ENCODE peak calls at places on chromosomes 5 and 9, in seven cellular contexts. H is MM.1S; K is endodermal cell; D is activated CD8-positive, alpha-beta T cell treated with anti-CD3 and anti-CD28 coated beads for 36 hours; G is IMR-90; M is HL-60; C is HepG2. B is an unnamed sample.

GRCh38 chr5:29143266-29143665 is 2050.2 kb upstream of the CDH6 start:
- DNase-seq in G (no peak), K (no peak), C (no peak), D (no peak), M (no peak), H (no peak), B (no peak)

GRCh38 chr5:32017638-32018429 is 156.3 kb downstream of the GOLPH3 start:
- DNase-seq in H (no peak), M (no peak), D (no peak), C (no peak), K (no peak), G (no peak), B (no peak)

GRCh38 chr5:24642022-24642421 is 2.8 kb downstream of the CDH10 start:
- DNase-seq in G (peak; percentile 0), D (no peak), H (peak; percentile 33), C (peak; percentile 16), K (peak; percentile 54), M (no peak), B (no peak)

GRCh38 chr5:134611515-134611914 is 21.1 kb downstream of the SAR1B start:
- DNase-seq in M (no peak), K (no peak), H (no peak), D (no peak), C (no peak), G (no peak), B (no peak)

GRCh38 chr5:15013654-15014463 is 142.3 kb upstream of the ANKH start:
- DNase-seq in C (peak; percentile 75), M (peak; percentile 1), K (no peak), H (peak; percentile 43), G (peak; percentile 80), D (no peak), B (peak; percentile 34)

GRCh38 chr5:142283304-142283703 is 41.5 kb downstream of the SPRY4 start:
- DNase-seq in H (no peak), K (no peak), D (no peak), G (no peak), M (no peak), C (no peak), B (no peak)

GRCh38 chr5:59102437-59102836 is 519.6 kb downstream of the RAB3C start:
- DNase-seq in M (no peak), C (no peak), K (no peak), D (peak; percentile 21), G (no peak), H (no peak), B (no peak)

GRCh38 chr5:57327934-57328333 is 154.1 kb downstream of the GPBP1 start:
- DNase-seq in H (no peak), C (peak; percentile 21), M (no peak), D (peak; percentile 7), K (no peak), G (peak; percentile 33), B (no peak)

GRCh38 chr5:3599283-3600105 is 3.9 kb downstream of the IRX1 start:
- DNase-seq in C (no peak), M (no peak), G (no peak), D (no peak), H (no peak), K (peak; percentile 89), B (peak; percentile 24)

GRCh38 chr5:42592401-42592800 is 164.2 kb upstream of the CCDC152 start:
- DNase-seq in H (no peak), G (no peak), M (no peak), K (no peak), C (no peak), D (no peak), B (no peak)

GRCh38 chr5:6914336-6914735 is 201.1 kb downstream of the TENT4A start:
- DNase-seq in M (no peak), G (no peak), K (no peak), C (no peak), D (no peak), H (no peak), B (no peak)

GRCh38 chr5:68918306-68918705 is 175.5 kb upstream of the SLC30A5 start:
- DNase-seq in D (no peak), K (no peak), M (no peak), C (no peak), H (no peak), G (no peak), B (no peak)

GRCh38 chr9:137299938-137300337 is 2.1 kb downstream of the NRARP start:
- DNase-seq in M (no peak), K (peak; percentile 73), G (no peak), H (no peak), D (no peak), C (no peak), B (no peak)

GRCh38 chr5:9431496-9432258 is 114.2 kb downstream of the SEMA5A start:
- DNase-seq in D (no peak), M (no peak), H (peak; percentile 38), C (no peak), G (peak; percentile 81), K (no peak), B (no peak)

GRCh38 chr5:141402553-141403328 is at the start of gene PCDHGA9:
- DNase-seq in C (no peak), H (peak; percentile 23), G (peak; percentile 40), K (peak; percentile 46), D (peak; percentile 42), M (no peak), B (peak; percentile 68)

GRCh38 chr9:137198051-137198747 is 2.3 kb downstream of the TPRN start:
- DNase-seq in D (no peak), G (no peak), C (no peak), K (no peak), H (no peak), M (no peak), B (no peak)

GRCh38 chr5:176608937-176609723 is 826 bp downstream of the GPRIN1 start:
- DNase-seq in M (no peak), C (no peak), H (no peak), K (no peak), D (no peak), G (no peak), B (no peak)

GRCh38 chr5:176609724-176610429 is at the start of gene GPRIN1:
- DNase-seq in G (peak; percentile 36), D (peak; percentile 42), C (peak; percentile 24), M (peak; percentile 21), K (peak; percentile 91), H (peak; percentile 74), B (peak; percentile 98)

GRCh38 chr5:176611435-176611834 is 1.5 kb upstream of the GPRIN1 start:
- DNase-seq in C (peak; percentile 49), K (peak; percentile 93), D (peak; percentile 76), M (peak; percentile 38), H (peak; percentile 68), G (peak; percentile 91), B (no peak)

GRCh38 chr5:176612008-176612407 is 2.1 kb upstream of the GPRIN1 start:
- DNase-seq in H (no peak), K (no peak), M (no peak), G (no peak), C (no peak), D (no peak), B (no peak)

GRCh38 chr5:176610430-176610763 is 441 bp upstream of the GPRIN1 start:
- DNase-seq in H (no peak), D (no peak), K (no peak), M (no peak), C (no peak), G (no peak), B (no peak)
- TF ChIP-seq CTCF in H (no peak), D (no peak), K (no peak), M (no peak), C (no peak), G (no peak), B (no peak)

DNA sequence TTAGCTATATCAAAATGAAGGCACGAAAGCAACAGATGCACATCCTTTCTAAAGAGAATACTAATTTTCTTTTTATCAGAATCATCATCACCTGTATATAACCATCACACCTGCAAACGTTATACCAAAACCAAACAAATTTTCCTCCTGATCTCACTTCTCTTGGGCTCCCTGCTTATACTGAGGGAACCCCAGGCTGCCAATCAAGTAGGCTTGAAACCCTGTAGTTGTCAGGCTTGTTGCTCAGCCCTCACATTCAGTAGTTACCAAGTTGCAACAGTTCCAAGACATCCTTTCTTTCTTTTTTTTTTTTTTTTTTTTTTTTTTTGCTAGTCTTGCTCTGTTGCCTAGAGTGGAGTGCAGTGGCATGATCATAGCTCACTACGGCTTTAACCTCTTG is 12.7 kb downstream of the STRBP start:
- DNase-seq in H (no peak), M (no peak), C (no peak), D (no peak), K (no peak), G (no peak), B (no peak)
- TF ChIP-seq CTCF in H (no peak), M (no peak), C (no peak), D (no peak), K (no peak), G (no peak), B (no peak)

DNA sequence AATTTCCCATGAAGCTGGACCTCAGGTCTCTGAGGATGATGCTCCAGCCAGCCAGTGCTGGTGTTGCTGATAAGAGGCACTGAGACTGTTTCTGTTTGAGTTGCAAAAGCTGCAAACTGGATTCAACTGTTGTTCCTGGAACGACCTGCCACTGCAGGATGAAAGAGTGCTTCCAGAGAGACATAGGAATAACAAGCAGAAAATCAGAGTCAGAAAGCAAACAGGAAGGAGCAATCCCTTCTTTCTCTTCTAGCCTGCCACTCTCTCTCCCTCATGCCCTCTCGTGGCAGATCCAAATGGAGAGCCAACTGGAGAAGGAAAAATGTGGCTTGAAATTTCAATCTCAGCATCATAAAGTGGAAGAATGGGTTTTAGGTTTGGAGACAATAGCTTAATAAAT is 110.4 kb downstream of the STARD4 start:
- DNase-seq in K (no peak), G (no peak), H (no peak), D (no peak), C (no peak), M (no peak), B (no peak)
- TF ChIP-seq CTCF in K (peak; percentile 38), G (peak; percentile 4), H (no peak), D (no peak), C (no peak), M (no peak), B (no peak)

GRCh38 chr5:131649160-131649559 is 14.1 kb upstream of the RAPGEF6 start:
- DNase-seq in M (no peak), D (no peak), G (peak; percentile 58), H (no peak), C (no peak), K (no peak), B (no peak)

GRCh38 chr5:131644822-131645221 is 9.8 kb upstream of the RAPGEF6 start:
- DNase-seq in M (no peak), C (no peak), D (no peak), G (peak; percentile 41), H (no peak), K (no peak), B (no peak)

GRCh38 chr5:131641494-131641893 is 6.5 kb upstream of the RAPGEF6 start:
- DNase-seq in D (no peak), H (no peak), M (no peak), G (no peak), K (no peak), C (no peak), B (no peak)

DNA sequence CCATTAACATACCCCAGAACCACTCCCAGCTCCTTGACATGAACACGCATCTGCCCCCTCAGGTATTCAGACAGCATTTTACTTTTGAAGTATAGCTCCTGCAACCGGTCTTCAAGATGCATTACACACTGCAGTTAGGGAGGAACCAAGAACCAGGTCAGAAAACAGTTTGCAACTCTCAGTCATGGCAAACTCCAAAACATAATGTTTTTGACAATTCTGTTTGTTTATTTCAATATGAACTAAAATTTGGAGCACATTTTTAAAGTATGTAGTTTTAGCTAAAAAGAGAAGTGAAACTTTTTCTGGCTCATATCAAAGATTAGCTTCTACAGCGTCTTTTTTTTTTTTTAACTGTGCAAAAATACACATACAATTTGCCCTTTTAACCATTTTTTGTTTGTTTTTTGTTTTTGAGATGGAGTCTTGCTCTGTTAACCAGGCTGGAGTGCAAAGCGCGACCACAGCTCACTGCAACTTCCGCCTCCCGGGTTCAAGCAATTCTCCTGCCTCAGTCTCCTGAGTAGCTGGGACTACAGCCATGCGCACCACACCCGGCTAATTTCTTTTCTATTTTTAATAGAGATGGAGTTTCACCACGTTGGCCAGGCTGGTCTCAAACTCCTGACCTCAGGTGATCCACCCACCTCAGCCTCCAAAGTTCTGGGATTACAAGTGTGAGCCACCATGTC is 12.2 kb upstream of the RAPGEF6 start:
- DNase-seq in D (no peak), H (no peak), M (no peak), G (no peak), C (no peak), K (no peak), B (peak; percentile 25)
- TF ChIP-seq CTCF in D (no peak), H (peak; percentile 27), M (no peak), G (no peak), C (no peak), K (no peak), B (peak; percentile 9)

B was measured in GM13977.